ENCODE peak calls at places on chromosomes 5 and 9, in four cellular contexts. V, C, K and L are unnamed samples.

GRCh38 chr9:114889802-114890224 is 40.6 kb downstream of the TNFSF8 start:
- DNase-seq in V (no peak), C (no peak), K (no peak), L (no peak)

GRCh38 chr5:58201922-58202648 is 257.8 kb downstream of the PLK2 start:
- DNase-seq in V (no peak), C (no peak), K (no peak), L (no peak)

GRCh38 chr5:2029206-2029605 is 146.5 kb upstream of the IRX4 start:
- DNase-seq in V (no peak), C (no peak), K (no peak), L (no peak)

GRCh38 chr9:20664501-20664900 is 19.6 kb upstream of the FOCAD start:
- DNase-seq in V (no peak), C (no peak), K (no peak), L (no peak)

GRCh38 chr5:61401726-61402125 is 69.7 kb downstream of the ZSWIM6 start:
- DNase-seq in V (no peak), C (no peak), K (peak; percentile 24), L (no peak)

GRCh38 chr5:42912184-42912766 is 100.6 kb upstream of the SELENOP start:
- DNase-seq in V (no peak), C (no peak), K (peak; percentile 65), L (no peak)

GRCh38 chr5:1139806-1140187 is 27.9 kb upstream of the SLC12A7 start:
- DNase-seq in V (no peak), C (no peak), K (peak; percentile 39), L (no peak)

GRCh38 chr5:44770936-44771717 is 37.6 kb upstream of the MRPS30 start:
- DNase-seq in V (no peak), C (no peak), K (no peak), L (no peak)

GRCh38 chr9:89367726-89368437 is 49.6 kb downstream of the SECISBP2 start:
- DNase-seq in V (no peak), C (peak; percentile 23), K (no peak), L (no peak)

GRCh38 chr5:56456002-56456401 is 222.9 kb upstream of the ANKRD55 start:
- DNase-seq in V (no peak), C (no peak), K (no peak), L (no peak)

GRCh38 chr9:12923472-12924009 is 148.7 kb downstream of the LURAP1L start:
- DNase-seq in V (no peak), C (no peak), K (no peak), L (no peak)

GRCh38 chr9:84278131-84278530 is 62.4 kb downstream of the SLC28A3 start:
- DNase-seq in V (no peak), C (no peak), K (no peak), L (no peak)

GRCh38 chr9:135736979-135737839 is 35.2 kb downstream of the KCNT1 start:
- DNase-seq in V (no peak), C (no peak), K (no peak), L (no peak)

GRCh38 chr5:77797133-77797532 is 21.0 kb upstream of the TBCA start:
- DNase-seq in V (no peak), C (no peak), K (no peak), L (no peak)

GRCh38 chr5:57816108-57816507 is 333.5 kb upstream of the ACTBL2 start:
- DNase-seq in V (no peak), C (no peak), K (peak; percentile 90), L (no peak)

GRCh38 chr9:279674-280073 is 65.0 kb downstream of the DOCK8 start:
- DNase-seq in V (no peak), C (no peak), K (no peak), L (no peak)

GRCh38 chr5:171495122-171495700 is 75.8 kb downstream of the FGF18 start:
- DNase-seq in V (no peak), C (no peak), K (no peak), L (no peak)

GRCh38 chr9:97850746-97851449 is 2.1 kb upstream of the FOXE1 start:
- DNase-seq in V (no peak), C (no peak), K (no peak), L (no peak)

GRCh38 chr5:152994040-152994439 is 496.4 kb upstream of the GRIA1 start:
- DNase-seq in V (no peak), C (no peak), K (peak; percentile 46), L (no peak)

GRCh38 chr5:96709152-96709821 is 47.1 kb downstream of the CAST start:
- DNase-seq in V (no peak), C (no peak), K (peak; percentile 70), L (no peak)

GRCh38 chr5:29990681-29991080 is 1202.8 kb upstream of the CDH6 start:
- DNase-seq in V (no peak), C (no peak), K (no peak), L (no peak)

GRCh38 chr9:125293134-125293533 is 31.5 kb downstream of the GAPVD1 start:
- DNase-seq in V (no peak), C (no peak), K (peak; percentile 68), L (no peak)

GRCh38 chr9:122396622-122397148 is 25.9 kb downstream of the PTGS1 start:
- DNase-seq in V (no peak), C (no peak), K (no peak), L (no peak)

GRCh38 chr5:149773245-149774095 is 43.4 kb downstream of the PPARGC1B start:
- DNase-seq in V (no peak), C (no peak), K (no peak), L (no peak)
- H3K27ac ChIP-seq in V (no peak overlapping the region), C (no peak overlapping the region), K (peak overlapping the region; percentile 21), L (no peak overlapping the region)

DNA sequence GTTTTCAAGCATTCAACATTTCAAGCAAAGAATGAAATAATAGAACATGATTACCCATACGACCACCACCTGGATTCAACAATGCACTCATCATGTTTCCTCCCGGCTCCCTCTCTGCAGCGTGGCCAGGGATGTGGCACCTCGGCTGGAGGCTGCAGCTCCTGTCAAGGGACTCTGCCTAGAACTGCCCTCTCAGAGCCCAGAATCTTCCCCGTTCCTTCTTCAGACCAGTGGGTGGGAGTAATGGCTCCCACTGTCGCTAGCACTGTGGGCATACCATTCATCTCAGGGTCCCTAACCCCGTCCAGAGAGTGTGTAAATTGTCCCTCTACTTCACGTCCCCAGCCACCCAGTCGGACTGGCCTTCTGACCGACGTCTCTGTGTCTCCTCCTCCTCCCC is 118.6 kb upstream of the COL5A1 start:
- DNase-seq in V (no peak), C (no peak), K (no peak), L (no peak)
- H3K27ac ChIP-seq in V (no peak overlapping the region), C (no peak overlapping the region), K (no peak overlapping the region), L (no peak overlapping the region)

GRCh38 chr5:18811616-18812015 is 1176.4 kb downstream of the CDH18 start:
- DNase-seq in V (no peak), C (no peak), K (no peak), L (peak; percentile 7)
- H3K27ac ChIP-seq in V (no peak overlapping the region), C (no peak overlapping the region), K (no peak overlapping the region), L (peak overlapping the region; percentile 18)

GRCh38 chr5:90221947-90222346 is 187.6 kb downstream of the CETN3 start:
- DNase-seq in V (no peak), C (no peak), K (peak; percentile 41), L (no peak)
- H3K27ac ChIP-seq in V (no peak overlapping the region), C (no peak overlapping the region), K (no peak overlapping the region), L (no peak overlapping the region)

GRCh38 chr5:124743534-124744169 is 2.8 kb downstream of the ZNF608 start:
- DNase-seq in V (no peak), C (no peak), K (no peak), L (no peak)

GRCh38 chr5:124740991-124741583 is 5.4 kb downstream of the ZNF608 start:
- DNase-seq in V (no peak), C (no peak), K (peak; percentile 76), L (no peak)

GRCh38 chr5:124742521-124742920 is 3.9 kb downstream of the ZNF608 start:
- DNase-seq in V (no peak), C (no peak), K (no peak), L (no peak)

GRCh38 chr5:124742983-124743533 is 3.4 kb downstream of the ZNF608 start:
- DNase-seq in V (no peak), C (no peak), K (peak; percentile 94), L (no peak)

GRCh38 chr5:124741711-124742496 is 4.5 kb downstream of the ZNF608 start:
- DNase-seq in V (no peak), C (no peak), K (peak; percentile 89), L (no peak)
- H3K27ac ChIP-seq in V (no peak overlapping the region), C (peak overlapping the region; percentile 97), K (peak overlapping the region; percentile 88), L (no peak overlapping the region)